ENCODE peak calls at places on chromosomes 2 and 18, in nine cellular contexts. D is stimulated activated effector memory CD8-positive, alpha-beta T cell treated with anti-CD3 and anti-CD28 coated beads, Interleukin-12 subunit alpha, Interleukin-12 subunit beta, amount 100 ng/mL, for 72 hours; J is activated CD4-positive, alpha-beta T cell treated with anti-CD3 and anti-CD28 coated beads, Interleukin-2, amount 10 ng/mL, durations not matched to agents 7 days and 5 days; K is endothelial cell; X is neural progenitor cell; O is HFFc6; V is H9; U is AG04449; T is NCI-H1417. Y is an unnamed sample.

GRCh38 chr2:164542584-164543021 is 78.7 kb downstream of the GRB14 start:
- DNase-seq in V (no peak), K (no peak), X (no peak), T (peak), D (no peak), J (no peak), U (peak), O (peak), Y (peak)

GRCh38 chr2:191933307-191934105 is 86.6 kb upstream of the CAVIN2 start:
- DNase-seq in D (no peak), J (no peak), V (no peak), K (no peak), T (no peak), U (no peak), X (no peak), O (no peak), Y (peak)

GRCh38 chr2:137255990-137256389 is 490.6 kb downstream of the THSD7B start:
- DNase-seq in V (no peak), U (no peak), K (no peak), X (no peak), T (no peak), J (no peak), D (no peak), O (peak), Y (peak)

GRCh38 chr2:486381-486780 is 190.8 kb downstream of the TMEM18 start:
- DNase-seq in O (no peak), U (no peak), K (no peak), V (no peak), X (no peak), J (no peak), D (no peak), T (peak), Y (no peak)

GRCh38 chr2:30332791-30333453 is 101.6 kb downstream of the LBH start:
- DNase-seq in U (no peak), K (peak), X (no peak), O (no peak), D (no peak), V (no peak), J (no peak), T (no peak), Y (no peak)

GRCh38 chr2:128726221-128726620 is 407.6 kb upstream of the HS6ST1 start:
- DNase-seq in V (no peak), J (no peak), D (no peak), U (no peak), T (no peak), K (no peak), X (no peak), O (no peak), Y (no peak)

GRCh38 chr18:75377258-75377657 is 50.2 kb downstream of the SMIM21 start:
- DNase-seq in D (no peak), V (no peak), T (no peak), K (no peak), J (no peak), U (no peak), O (no peak), X (no peak), Y (no peak)

GRCh38 chr2:119756837-119757236 is 2.9 kb upstream of the PTPN4 start:
- DNase-seq in O (peak), X (no peak), U (peak), V (no peak), D (no peak), T (no peak), K (no peak), J (no peak), Y (peak)

GRCh38 chr2:23654756-23655155 is 269.8 kb downstream of the KLHL29 start:
- DNase-seq in U (no peak), K (no peak), X (no peak), V (no peak), D (no peak), J (no peak), O (no peak), T (no peak), Y (peak)

GRCh38 chr2:160650196-160651108 is 156.8 kb upstream of the RBMS1 start:
- DNase-seq in X (no peak), V (no peak), T (no peak), J (no peak), U (no peak), O (no peak), D (no peak), K (no peak), Y (no peak)

GRCh38 chr18:29191263-29191662 is 1014.3 kb upstream of the CDH2 start:
- DNase-seq in J (no peak), T (no peak), D (no peak), X (peak), U (no peak), V (peak), O (peak), K (no peak), Y (no peak)

GRCh38 chr18:5964996-5965395 is 69.7 kb upstream of the TMEM200C start:
- DNase-seq in X (peak), D (no peak), J (no peak), V (no peak), K (no peak), U (no peak), T (no peak), O (no peak), Y (no peak)

GRCh38 chr18:63882333-63883141 is 5.0 kb upstream of the SERPINB2 start:
- DNase-seq in V (no peak), D (no peak), J (no peak), O (peak), U (peak), X (no peak), T (no peak), K (no peak), Y (peak)

GRCh38 chr18:75072672-75073371 is 136.1 kb downstream of the PTGR3 start:
- DNase-seq in O (no peak), X (no peak), U (no peak), K (no peak), J (no peak), V (no peak), T (no peak), D (no peak), Y (no peak)

GRCh38 chr2:101900375-101900774 is 91.4 kb upstream of the IL1R2 start:
- DNase-seq in O (no peak), K (no peak), X (no peak), D (no peak), J (no peak), V (no peak), T (no peak), U (no peak), Y (no peak)

GRCh38 chr2:23602113-23602512 is 217.1 kb downstream of the KLHL29 start:
- DNase-seq in O (peak), V (no peak), J (no peak), T (no peak), X (no peak), K (no peak), U (peak), D (no peak), Y (no peak)

GRCh38 chr18:46169464-46169941 is 65.3 kb downstream of the HAUS1 start:
- DNase-seq in X (no peak), K (no peak), V (no peak), U (no peak), J (no peak), O (peak), T (no peak), D (no peak), Y (no peak)

GRCh38 chr2:24359129-24359528 is 1.2 kb downstream of the ITSN2 start:
- DNase-seq in K (no peak), J (no peak), V (no peak), O (no peak), D (no peak), T (no peak), X (no peak), U (no peak), Y (no peak)

GRCh38 chr2:23622466-23622865 is 237.5 kb downstream of the KLHL29 start:
- DNase-seq in V (no peak), D (no peak), U (no peak), X (no peak), T (no peak), K (no peak), O (no peak), J (no peak), Y (no peak)

GRCh38 chr2:15082105-15083058 is 449.9 kb downstream of the LRATD1 start:
- DNase-seq in O (no peak), U (no peak), K (no peak), X (no peak), T (no peak), V (no peak), J (no peak), D (no peak), Y (no peak)

GRCh38 chr2:186201371-186201770 is 284.7 kb upstream of the ZC3H15 start:
- DNase-seq in K (no peak), J (no peak), O (no peak), U (no peak), V (no peak), T (no peak), D (no peak), X (peak), Y (no peak)

GRCh38 chr2:61707984-61708852 is 145.6 kb downstream of the FAM161A start:
- DNase-seq in K (no peak), V (no peak), O (peak), X (peak), U (no peak), J (no peak), T (peak), D (no peak), Y (peak)

GRCh38 chr2:10613263-10613662 is 76.5 kb downstream of the NOL10 start:
- DNase-seq in O (no peak), X (no peak), D (no peak), U (no peak), K (no peak), T (no peak), J (no peak), V (no peak), Y (no peak)

GRCh38 chr2:196263181-196263747 is 91.9 kb upstream of the STK17B start:
- DNase-seq in T (peak), X (no peak), D (peak), V (no peak), J (peak), U (no peak), K (no peak), O (peak), Y (peak)

GRCh38 chr2:71454221-71455010 is 1.1 kb downstream of the DYSF start:
- DNase-seq in T (no peak), K (no peak), J (no peak), D (no peak), U (no peak), O (no peak), X (no peak), V (peak), Y (no peak)

GRCh38 chr18:23317975-23318675 is 135.0 kb upstream of the RIOK3 start:
- DNase-seq in U (no peak), K (no peak), O (peak), V (no peak), T (no peak), J (no peak), D (no peak), X (no peak), Y (no peak)

Y was measured in epithelial cell of prostate.